ENCODE peak calls at places on chromosomes 3 and 15, in seven cellular contexts. U, P, K, I, B, L and Q are unnamed samples.

GRCh38 chr15:31372635-31373091 is 46.0 kb downstream of the KLF13 start:
- DNase-seq in I (peak), K (peak), U (no peak), P (no peak), L (no peak), B (peak), Q (peak)

GRCh38 chr3:64224826-64225606 is at the start of gene PRICKLE2:
- DNase-seq in B (peak), K (peak), P (peak), I (peak), U (peak), L (no peak), Q (peak)

GRCh38 chr15:75067123-75067854 is 43.9 kb downstream of the PPCDC start:
- DNase-seq in P (no peak), K (peak), U (no peak), B (no peak), I (no peak), L (no peak), Q (no peak)

GRCh38 chr15:28131400-28131799 is 32.3 kb upstream of the OCA2 start:
- DNase-seq in P (no peak), I (no peak), K (no peak), L (no peak), U (no peak), B (no peak), Q (no peak)

GRCh38 chr15:67784057-67784781 is 41.1 kb upstream of the SKOR1 start:
- DNase-seq in P (peak), I (no peak), K (no peak), L (no peak), U (no peak), B (no peak), Q (no peak)

GRCh38 chr3:50371133-50371670 is 11.9 kb upstream of the TMEM115 start:
- DNase-seq in B (no peak), U (no peak), P (no peak), I (no peak), L (no peak), K (peak), Q (no peak)

GRCh38 chr3:108862865-108863798 is 40.5 kb downstream of the TRAT1 start:
- DNase-seq in K (peak), B (peak), P (no peak), I (no peak), U (no peak), L (no peak), Q (no peak)

GRCh38 chr3:29412117-29412516 is 131.2 kb downstream of the RBMS3 start:
- DNase-seq in P (no peak), L (no peak), U (no peak), I (no peak), B (no peak), K (no peak), Q (no peak)

GRCh38 chr3:49805367-49805782 is 2.3 kb downstream of the INKA1 start:
- DNase-seq in B (no peak), K (no peak), I (peak), L (peak), P (peak), U (no peak), Q (peak)

GRCh38 chr3:17116007-17116659 is 231.4 kb downstream of the PLCL2 start:
- DNase-seq in B (no peak), K (no peak), U (no peak), I (no peak), P (no peak), L (no peak), Q (no peak)

GRCh38 chr3:51434746-51435323 is 43.8 kb downstream of the RBM15B start:
- DNase-seq in P (peak), U (peak), L (no peak), I (peak), K (peak), B (no peak), Q (no peak)

GRCh38 chr3:62873672-62874397 is 1.4 kb downstream of the CADPS start:
- DNase-seq in K (no peak), L (no peak), I (no peak), U (peak), P (peak), B (no peak), Q (peak)

GRCh38 chr3:138137901-138138300 is 5.7 kb upstream of the A4GNT start:
- DNase-seq in P (no peak), I (no peak), K (no peak), U (no peak), L (no peak), B (no peak), Q (no peak)

GRCh38 chr15:59105839-59106238 is 893 bp downstream of the CCNB2 start:
- DNase-seq in P (no peak), B (no peak), L (no peak), U (no peak), I (no peak), K (no peak), Q (no peak)
- H3K4me3 ChIP-seq in P (peak), B (peak), L (peak), U (peak), I (no peak), K (peak), Q (peak)

DNA sequence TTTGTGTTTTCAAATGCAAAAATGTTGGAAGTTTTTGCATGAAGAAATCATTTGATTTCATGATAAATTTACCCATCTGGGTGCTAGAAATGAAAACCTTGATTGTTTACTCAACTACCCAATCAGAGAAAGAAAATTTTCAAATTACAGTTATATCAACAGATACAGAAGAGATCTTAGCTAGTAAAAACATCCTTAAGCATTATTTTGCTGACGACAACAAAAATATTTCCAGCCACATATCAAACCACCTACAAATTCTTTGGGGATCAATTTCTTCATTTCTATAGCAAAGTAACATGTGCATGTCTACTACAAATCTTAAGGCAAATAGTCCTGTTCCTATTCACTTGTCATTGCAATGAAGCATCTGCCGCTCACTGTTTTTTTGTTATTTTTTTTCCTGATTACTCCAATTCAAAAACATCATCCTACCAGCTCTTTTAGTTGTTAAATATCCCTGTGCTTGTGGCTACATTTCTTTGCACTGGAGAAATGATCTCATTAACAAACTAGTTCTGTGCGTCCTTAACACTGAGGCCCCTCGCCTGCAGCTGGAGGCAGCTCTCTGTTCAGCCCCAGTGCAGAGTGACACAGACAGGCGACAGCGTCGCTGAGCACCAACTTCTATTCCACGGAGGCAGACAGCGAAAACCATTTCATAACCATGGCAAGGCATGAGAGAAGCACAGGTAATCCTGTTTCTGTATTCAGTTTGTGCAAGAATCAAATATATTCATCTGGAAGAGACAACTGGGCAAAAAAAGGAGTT is 530.4 kb downstream of the ZIC1 start:
- DNase-seq in U (no peak), L (no peak), P (no peak), B (no peak), K (no peak), I (no peak), Q (no peak)
- H3K4me3 ChIP-seq in U (peak), L (no peak), P (no peak), B (no peak), K (no peak), I (no peak), Q (peak)

DNA sequence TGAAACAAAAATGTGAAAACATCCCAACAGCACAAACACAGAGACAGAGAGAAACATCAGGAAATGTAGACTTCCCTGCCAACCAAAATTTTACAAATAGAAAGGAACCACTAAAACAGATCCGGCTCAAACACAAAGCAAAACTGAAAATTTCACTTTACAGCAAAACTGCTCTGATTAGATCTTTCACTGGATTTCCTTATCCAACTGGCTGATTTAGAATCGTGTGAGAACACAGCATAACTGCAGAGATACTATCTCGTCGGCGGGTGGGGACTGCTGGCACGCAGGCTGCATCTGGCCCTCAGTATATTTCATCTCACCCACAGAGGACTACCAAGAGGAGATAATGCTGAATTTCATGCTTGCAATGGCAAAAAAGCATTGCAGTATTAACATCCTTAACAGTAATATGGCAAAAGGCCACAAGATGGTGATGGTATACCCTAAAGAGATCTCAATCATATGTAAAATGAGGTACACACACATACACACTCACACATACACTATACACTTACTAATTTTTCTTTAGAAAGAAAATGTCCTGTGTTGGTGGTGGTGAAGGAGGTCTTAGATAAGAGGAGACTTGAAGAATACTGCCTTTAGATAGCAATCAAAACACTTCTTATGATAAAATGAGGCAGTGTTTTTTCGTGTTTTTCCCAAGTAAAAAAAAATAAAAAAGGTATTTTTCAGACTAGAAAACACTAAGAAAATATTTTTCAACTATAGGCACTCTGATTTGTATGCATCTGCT is 10.6 kb upstream of the LEO1 start:
- DNase-seq in L (no peak), K (peak), U (no peak), I (peak), P (no peak), B (peak), Q (no peak)
- H3K4me3 ChIP-seq in L (peak), K (peak), U (no peak), I (no peak), P (peak), B (no peak), Q (peak)

DNA sequence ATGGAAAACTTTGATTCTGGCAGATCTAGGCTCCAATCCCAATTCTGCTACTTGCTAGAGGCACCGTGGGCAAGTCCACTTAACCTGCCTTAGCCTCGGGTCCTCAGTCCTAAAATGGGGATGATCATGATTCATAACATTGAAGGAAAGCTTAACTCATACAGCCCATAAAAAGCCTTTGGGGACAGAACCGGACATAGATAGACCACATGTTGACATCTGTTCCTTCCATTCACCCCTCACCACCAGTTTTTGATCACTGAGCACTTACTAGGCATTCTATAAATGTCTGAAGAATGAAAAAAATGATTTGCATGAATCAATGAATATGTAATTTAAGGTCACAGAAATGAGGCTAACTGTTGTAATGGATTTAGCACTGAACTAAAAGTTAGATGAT is 605.8 kb upstream of the CFAP20DC start:
- DNase-seq in L (no peak), P (no peak), B (no peak), K (no peak), I (no peak), U (no peak), Q (no peak)
- H3K4me3 ChIP-seq in L (no peak), P (no peak), B (no peak), K (no peak), I (no peak), U (no peak), Q (no peak)

GRCh38 chr15:50183112-50183794 is 1.3 kb downstream of the SLC27A2 start:
- DNase-seq in B (no peak), P (no peak), K (no peak), I (no peak), L (no peak), U (no peak), Q (no peak)
- H3K4me3 ChIP-seq in B (no peak), P (peak), K (no peak), I (no peak), L (peak), U (peak), Q (no peak)

GRCh38 chr15:78147566-78147965 is 1.6 kb upstream of the IDH3A start:
- DNase-seq in B (no peak), L (no peak), P (no peak), K (no peak), U (no peak), I (no peak), Q (peak)

GRCh38 chr15:78149805-78150751 is 916 bp downstream of the IDH3A start:
- DNase-seq in L (no peak), K (peak), U (no peak), P (no peak), B (no peak), I (no peak), Q (no peak)

GRCh38 chr15:78149068-78149804 is at the start of gene IDH3A:
- DNase-seq in U (peak), L (peak), I (peak), P (peak), K (peak), B (peak), Q (peak)

GRCh38 chr15:78146437-78147154 is 2.6 kb upstream of the IDH3A start:
- DNase-seq in L (no peak), U (no peak), B (no peak), P (no peak), K (peak), I (no peak), Q (no peak)

GRCh38 chr15:78148392-78149067 is 632 bp upstream of the IDH3A start:
- DNase-seq in K (no peak), I (no peak), L (no peak), B (no peak), P (no peak), U (no peak), Q (no peak)
- H3K4me3 ChIP-seq in K (peak), I (peak), L (peak), B (peak), P (peak), U (peak), Q (peak)

DNA sequence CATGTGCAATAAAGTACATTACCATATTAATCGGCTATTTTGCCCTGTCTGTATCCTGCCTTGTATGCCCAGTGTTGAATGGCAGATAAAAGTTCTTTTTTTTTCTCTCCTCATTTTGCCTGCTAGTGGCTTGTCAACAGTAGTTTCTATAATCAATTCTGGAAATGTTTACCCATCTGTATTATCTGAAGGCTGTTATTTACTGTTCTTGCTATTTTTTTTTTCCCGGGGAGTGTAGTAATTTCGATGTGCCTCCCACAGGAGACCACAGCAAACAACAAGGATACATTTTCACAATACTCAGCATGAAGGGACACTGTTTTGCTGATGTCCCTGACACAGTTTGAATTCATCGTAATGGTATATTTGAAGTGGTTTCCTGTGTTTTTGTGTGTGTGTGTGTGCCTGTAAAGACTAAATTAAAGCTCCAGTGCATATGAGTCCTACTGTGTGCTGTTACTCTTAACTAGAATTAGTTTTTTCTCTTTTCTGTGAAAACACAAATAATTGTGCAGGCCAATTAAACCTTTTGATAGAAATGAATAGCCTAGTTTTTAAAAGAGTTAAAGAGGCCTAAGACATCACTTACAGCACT is 92.1 kb upstream of the ICE2 start:
- DNase-seq in I (no peak), U (no peak), B (no peak), L (no peak), K (no peak), P (no peak), Q (no peak)
- H3K4me3 ChIP-seq in I (no peak), U (no peak), B (no peak), L (no peak), K (no peak), P (no peak), Q (no peak)